ENCODE peak calls at places on chromosomes 7 and 10, in six cellular contexts. U, X, Z, E, P and I are unnamed samples. For H3K4me1 and H3K27me3, the result is how much of the 10 kb centered on the place peaks cover.

GRCh38 chr7:42575161-42575560 is 336.7 kb downstream of the C7orf25 start:
- DNase-seq in Z (no peak), P (no peak), U (no peak), X (no peak), E (no peak), I (no peak)

GRCh38 chr10:15719062-15719898 is 442 bp downstream of the ITGA8 start:
- DNase-seq in X (no peak), Z (peak), E (peak), P (no peak), U (no peak), I (no peak)

GRCh38 chr10:121080324-121080807 is 229.2 kb downstream of the WDR11 start:
- DNase-seq in U (no peak), E (no peak), X (peak), Z (peak), P (no peak), I (no peak)

GRCh38 chr7:94392391-94392782 is 2.3 kb upstream of the COL1A2 start:
- DNase-seq in E (no peak), P (no peak), U (no peak), Z (no peak), X (no peak), I (no peak)

GRCh38 chr7:28729685-28730084 is 228.4 kb downstream of the TRIL start:
- DNase-seq in P (no peak), U (no peak), Z (no peak), X (no peak), E (no peak), I (no peak)

GRCh38 chr10:43892062-43892765 is 243.5 kb upstream of the ZNF32 start:
- DNase-seq in U (no peak), Z (no peak), P (no peak), X (peak), E (no peak), I (no peak)

GRCh38 chr7:27201231-27202017 is 1.5 kb upstream of the HOXA13 start:
- DNase-seq in P (no peak), X (no peak), U (no peak), Z (peak), E (no peak), I (no peak)

GRCh38 chr10:4334853-4335252 is 491.2 kb upstream of the AKR1E2 start:
- DNase-seq in U (no peak), Z (no peak), P (no peak), E (no peak), X (no peak), I (no peak)

GRCh38 chr10:29619273-29619672 is 15.5 kb downstream of the SVIL start:
- DNase-seq in X (peak), E (no peak), P (no peak), Z (no peak), U (no peak), I (no peak)

GRCh38 chr10:50513956-50514355 is 109.8 kb downstream of the SGMS1 start:
- DNase-seq in X (no peak), U (no peak), P (no peak), Z (no peak), E (no peak), I (no peak)

GRCh38 chr7:33792041-33792440 is 113.3 kb upstream of the BMPER start:
- DNase-seq in P (no peak), E (no peak), Z (no peak), U (no peak), X (no peak), I (no peak)

GRCh38 chr10:76244061-76244686 is 812.8 kb downstream of the LRMDA start:
- DNase-seq in Z (no peak), P (no peak), U (no peak), X (no peak), E (no peak), I (no peak)

GRCh38 chr7:55173671-55174070 is 154.9 kb downstream of the EGFR start:
- DNase-seq in E (no peak), Z (no peak), U (no peak), X (no peak), P (no peak), I (no peak)

GRCh38 chr10:129161184-129161583 is 305.9 kb upstream of the MGMT start:
- DNase-seq in P (no peak), U (no peak), Z (no peak), X (no peak), E (peak), I (no peak)

GRCh38 chr10:121288011-121288410 is 310.2 kb downstream of the FGFR2 start:
- DNase-seq in E (no peak), Z (no peak), U (no peak), X (no peak), P (no peak), I (no peak)

GRCh38 chr7:27873981-27874957 is 134.3 kb downstream of the TAX1BP1 start:
- DNase-seq in Z (peak), X (no peak), E (no peak), U (no peak), P (no peak), I (no peak)

GRCh38 chr7:27167170-27167505 is 1.8 kb upstream of the HOXA9 start:
- DNase-seq in U (no peak), Z (no peak), X (no peak), P (no peak), E (no peak), I (no peak)

GRCh38 chr7:133670250-133670649 is 417.4 kb downstream of the EXOC4 start:
- DNase-seq in E (no peak), Z (no peak), U (no peak), X (no peak), P (no peak), I (no peak)

GRCh38 chr10:35577915-35578607 is 27.1 kb upstream of the GJD4 start:
- DNase-seq in E (no peak), Z (no peak), X (no peak), U (no peak), P (no peak), I (no peak)

GRCh38 chr7:20229652-20230500 is 12.7 kb upstream of the MACC1 start:
- DNase-seq in P (no peak), X (no peak), U (no peak), E (no peak), Z (no peak), I (no peak)

GRCh38 chr10:30617070-30617469 is 12.5 kb downstream of the LYZL2 start:
- DNase-seq in X (no peak), U (no peak), P (no peak), Z (no peak), E (no peak), I (no peak)

GRCh38 chr7:151599401-151600227 is 79.9 kb upstream of the RHEB start:
- DNase-seq in P (no peak), E (no peak), Z (no peak), U (no peak), X (peak), I (no peak)

GRCh38 chr10:124650820-124651401 is 93.3 kb downstream of the FAM53B start:
- DNase-seq in Z (no peak), E (no peak), X (no peak), U (peak), P (no peak), I (peak)

GRCh38 chr10:11414314-11415038 is 197.0 kb downstream of the USP6NL start:
- DNase-seq in E (no peak), U (no peak), P (no peak), Z (no peak), X (no peak), I (no peak)

GRCh38 chr10:69504576-69505250 is 53.4 kb downstream of the TSPAN15 start:
- DNase-seq in E (no peak), X (peak), Z (no peak), U (no peak), P (no peak), I (no peak)

GRCh38 chr7:82472966-82473365 is 29.4 kb upstream of the CACNA2D1 start:
- DNase-seq in U (no peak), P (no peak), X (no peak), Z (no peak), E (no peak), I (no peak)

GRCh38 chr10:8052344-8052969 is 2.0 kb upstream of the GATA3 start:
- DNase-seq in E (peak), U (no peak), X (no peak), Z (no peak), P (no peak), I (peak)

GRCh38 chr7:136698231-136698630 is 170.2 kb upstream of the CHRM2 start:
- DNase-seq in P (no peak), E (no peak), X (no peak), Z (no peak), U (no peak), I (no peak)

GRCh38 chr10:119309423-119309770 is 102.0 kb downstream of the GRK5 start:
- DNase-seq in Z (no peak), E (no peak), P (no peak), U (no peak), X (no peak), I (no peak)
- H3K4me1 ChIP-seq in Z (under half), E (under half), P (half or more), U (half or more), X (under half), I (under half)

GRCh38 chr7:36814311-36814710 is 90.0 kb upstream of the AOAH start:
- DNase-seq in P (no peak), X (no peak), Z (no peak), E (no peak), U (no peak), I (no peak)
- H3K27me3 ChIP-seq in P (under half), X (under half), Z (under half), E (under half), U (under half), I (under half)

DNA sequence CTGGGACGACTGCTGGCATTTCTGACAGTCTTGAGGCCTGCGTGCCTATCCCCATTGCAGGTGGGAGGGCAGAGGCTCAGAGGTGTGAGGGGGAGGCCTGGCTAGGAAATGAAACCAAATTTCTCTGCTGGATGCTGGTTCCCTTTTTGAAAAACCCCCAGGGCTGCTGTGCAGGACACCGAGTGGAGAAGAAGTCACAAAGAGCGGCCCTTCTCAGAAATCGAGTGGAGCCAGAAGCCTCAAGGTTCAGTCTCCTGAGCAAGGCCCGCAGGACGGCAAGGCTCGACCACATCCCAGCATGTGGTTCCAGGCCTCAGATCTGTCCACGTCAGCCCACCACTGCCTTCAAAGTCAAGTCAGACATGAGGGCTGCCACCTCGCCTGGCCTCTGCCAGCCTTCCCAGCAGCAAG is 87.0 kb downstream of the ARHGAP22 start:
- DNase-seq in E (no peak), P (no peak), X (no peak), U (no peak), Z (no peak), I (no peak)
- H3K27ac ChIP-seq in E (no peak), P (no peak), X (no peak), U (no peak), Z (no peak), I (no peak)

GRCh38 chr10:32348297-32349198 is 1.6 kb upstream of the EPC1 start:
- DNase-seq in P (no peak), Z (no peak), X (no peak), U (no peak), E (no peak), I (no peak)
- H3K4me1 ChIP-seq in P (under half), Z (under half), X (under half), U (half or more), E (under half), I (under half)

DNA sequence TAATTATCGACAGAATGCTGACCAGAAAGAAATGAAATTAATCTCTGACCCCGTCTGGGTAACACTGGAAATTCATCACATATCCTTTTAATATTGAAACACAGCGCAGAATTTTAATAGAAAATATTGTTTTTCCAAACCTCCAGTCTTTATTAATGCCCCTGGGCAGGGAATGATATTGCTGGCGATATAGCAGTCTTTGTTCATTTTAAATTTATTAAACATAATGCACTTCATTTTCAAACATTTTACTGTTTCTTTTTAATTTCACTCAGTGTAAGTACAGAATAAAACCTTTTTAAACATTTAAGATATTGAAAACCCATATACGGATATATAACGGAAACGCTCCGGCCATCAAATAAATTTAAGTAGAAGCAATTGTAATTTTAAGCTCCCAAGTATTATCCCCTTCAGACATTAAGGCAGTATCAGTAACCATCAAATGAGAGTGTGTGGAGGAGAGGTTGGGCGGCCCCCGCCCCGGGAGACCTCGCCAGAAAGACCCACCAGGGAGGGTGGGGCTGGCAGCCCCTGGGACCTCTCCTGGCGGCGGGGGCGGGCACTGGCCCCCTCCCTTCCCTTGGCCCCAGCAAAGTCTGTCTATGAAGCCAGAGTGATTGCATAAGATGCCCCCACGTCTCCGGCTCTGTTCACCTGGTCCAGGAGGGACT is 10.8 kb downstream of the UNCX start:
- DNase-seq in U (no peak), Z (no peak), X (no peak), E (no peak), P (no peak), I (no peak)
- H3K27me3 ChIP-seq in U (half or more), Z (half or more), X (half or more), E (half or more), P (half or more), I (half or more)

GRCh38 chr7:2152646-2153045 is 80.1 kb downstream of the MAD1L1 start:
- DNase-seq in U (no peak), Z (no peak), P (no peak), X (no peak), E (no peak), I (no peak)

GRCh38 chr7:2151235-2151634 is 81.5 kb downstream of the MAD1L1 start:
- DNase-seq in P (no peak), E (no peak), X (no peak), U (no peak), Z (no peak), I (no peak)

GRCh38 chr7:2154121-2154520 is 78.6 kb downstream of the MAD1L1 start:
- DNase-seq in Z (no peak), P (no peak), U (no peak), E (no peak), X (no peak), I (no peak)

GRCh38 chr7:2150445-2150815 is 82.3 kb downstream of the MAD1L1 start:
- DNase-seq in Z (no peak), E (no peak), P (no peak), X (no peak), U (no peak), I (no peak)

DNA sequence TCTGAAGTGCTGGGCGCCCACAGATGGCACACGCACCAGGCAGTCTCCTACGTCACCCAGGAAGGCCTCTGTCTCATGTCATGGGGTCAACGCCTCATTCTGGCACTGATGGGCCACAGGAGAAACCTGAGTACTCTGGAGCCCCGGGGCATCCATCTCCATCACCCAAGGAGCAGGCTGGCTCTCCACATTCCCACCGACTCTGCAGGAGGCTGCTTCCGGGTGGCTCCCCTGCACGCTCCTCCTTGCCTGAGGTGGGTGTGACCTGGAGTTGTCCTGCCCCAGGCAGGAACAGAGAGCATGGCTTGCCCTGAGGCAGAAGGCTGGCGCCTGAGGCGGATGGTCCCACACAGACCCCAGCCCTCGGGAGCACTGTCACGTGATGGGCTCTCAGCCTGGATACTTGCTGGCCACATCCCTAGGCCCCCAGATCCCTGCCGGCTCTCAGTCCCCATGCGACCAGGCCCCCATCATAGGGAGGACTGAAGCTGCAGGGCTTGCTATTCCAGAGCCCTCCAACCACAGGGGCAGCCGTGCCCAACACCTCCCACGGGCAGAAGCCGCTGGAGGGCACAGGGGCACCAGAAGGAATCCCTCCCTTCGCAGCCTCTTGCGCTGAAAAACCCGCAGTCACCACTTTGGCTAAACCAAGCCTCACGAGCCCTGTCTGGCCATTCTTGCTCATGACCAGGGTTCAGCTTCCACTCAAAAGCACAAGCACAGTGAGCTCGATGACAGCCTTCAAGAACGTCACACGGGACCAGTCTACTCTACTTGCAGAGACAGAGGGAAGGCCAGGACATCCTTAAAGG is 80.7 kb downstream of the MAD1L1 start:
- DNase-seq in E (no peak), Z (no peak), X (no peak), U (no peak), P (no peak), I (no peak)
- H3K27ac ChIP-seq in E (no peak), Z (no peak), X (no peak), U (no peak), P (no peak), I (no peak)

GRCh38 chr7:158812684-158813083 is 16.6 kb downstream of the ESYT2 start:
- DNase-seq in E (no peak), P (no peak), X (no peak), Z (no peak), U (peak), I (peak)

GRCh38 chr7:158809596-158809995 is 19.7 kb downstream of the ESYT2 start:
- DNase-seq in E (no peak), U (no peak), Z (no peak), X (no peak), P (no peak), I (no peak)

GRCh38 chr7:158810846-158811245 is 18.5 kb downstream of the ESYT2 start:
- DNase-seq in Z (no peak), X (no peak), P (no peak), U (no peak), E (no peak), I (no peak)

GRCh38 chr7:158811461-158811860 is 17.8 kb downstream of the ESYT2 start:
- DNase-seq in E (no peak), X (no peak), P (no peak), U (no peak), Z (no peak), I (no peak)

GRCh38 chr7:158811894-158812293 is 17.4 kb downstream of the ESYT2 start:
- DNase-seq in P (no peak), Z (no peak), U (no peak), X (no peak), E (peak), I (no peak)
- H3K4me1 ChIP-seq in P (under half), Z (under half), U (half or more), X (half or more), E (under half), I (half or more)